ENCODE peak calls at places on chromosomes 1 and 21, in nine cellular contexts. L is activated naive CD4-positive, alpha-beta T cell treated with anti-CD3 and anti-CD28 coated beads, Interleukin-2, amount 10 ng/mL, durations not matched to agents 7 days and 5 days; J is NCI-H82; N is myocyte; T is prostate gland; R is iPS DF 6.9; A is T-helper 1 cell; O is astrocyte of the spinal cord; E is GM06990. Y is an unnamed sample.

GRCh38 chr1:39129514-39129913 is 75.0 kb upstream of the MACF1 start:
- DNase-seq in L (no peak), J (peak), N (peak), T (peak), R (no peak), A (no peak), O (peak), E (no peak), Y (peak)

GRCh38 chr1:236608930-236609726 is 4.8 kb upstream of the HEATR1 start:
- DNase-seq in L (peak), J (peak), N (peak), T (no peak), R (peak), A (no peak), O (peak), E (no peak), Y (peak)

GRCh38 chr1:210438928-210439841 is 110.5 kb downstream of the HHAT start:
- DNase-seq in L (no peak), J (no peak), N (peak), T (no peak), R (no peak), A (no peak), O (peak), E (no peak), Y (peak)

GRCh38 chr1:8182034-8182761 is 135.7 kb upstream of the SLC45A1 start:
- DNase-seq in L (peak), J (no peak), N (no peak), T (peak), R (no peak), A (peak), O (peak), E (peak), Y (no peak)

GRCh38 chr1:9197186-9198099 is 37.1 kb upstream of the H6PD start:
- DNase-seq in L (no peak), J (no peak), N (no peak), T (no peak), R (no peak), A (no peak), O (no peak), E (no peak), Y (no peak)

GRCh38 chr1:7299329-7299799 is 471.7 kb upstream of the VAMP3 start:
- DNase-seq in L (no peak), J (no peak), N (peak), T (peak), R (no peak), A (no peak), O (peak), E (no peak), Y (peak)

GRCh38 chr1:7705048-7705907 is 65.8 kb upstream of the VAMP3 start:
- DNase-seq in L (peak), J (peak), N (no peak), T (peak), R (no peak), A (no peak), O (no peak), E (no peak), Y (no peak)

GRCh38 chr1:49052102-49052501 is 275.4 kb upstream of the BEND5 start:
- DNase-seq in L (no peak), J (peak), N (no peak), T (no peak), R (no peak), A (no peak), O (no peak), E (no peak), Y (no peak)

GRCh38 chr21:41947596-41948403 is 6.0 kb downstream of the C2CD2 start:
- DNase-seq in L (no peak), J (no peak), N (peak), T (no peak), R (no peak), A (no peak), O (peak), E (no peak), Y (peak)

GRCh38 chr1:59399642-59400041 is 102.7 kb downstream of the FGGY start:
- DNase-seq in L (no peak), J (no peak), N (no peak), T (no peak), R (no peak), A (no peak), O (no peak), E (no peak), Y (no peak)

GRCh38 chr1:155033524-155033923 is at the start of the genes DCST1 and DCST2:
- DNase-seq in L (no peak), J (no peak), N (no peak), T (no peak), R (no peak), A (no peak), O (no peak), E (no peak), Y (no peak)

GRCh38 chr1:91885716-91886506 is at the start of gene TGFBR3:
- DNase-seq in L (peak), J (peak), N (peak), T (peak), R (no peak), A (peak), O (peak), E (peak), Y (peak)

GRCh38 chr1:172609528-172609927 is 49.4 kb upstream of the FASLG start:
- DNase-seq in L (no peak), J (peak), N (no peak), T (no peak), R (no peak), A (peak), O (peak), E (no peak), Y (peak)

GRCh38 chr21:38959686-38960049 is 153.9 kb downstream of the ETS2 start:
- DNase-seq in L (no peak), J (no peak), N (no peak), T (no peak), R (no peak), A (no peak), O (no peak), E (no peak), Y (no peak)

GRCh38 chr1:162327144-162327790 is 49.4 kb downstream of the SPATA46 start:
- DNase-seq in L (no peak), J (no peak), N (no peak), T (no peak), R (no peak), A (no peak), O (no peak), E (no peak), Y (peak)

GRCh38 chr21:34770581-34770980 is 101.8 kb downstream of the CLIC6 start:
- DNase-seq in L (no peak), J (no peak), N (peak), T (no peak), R (no peak), A (no peak), O (no peak), E (no peak), Y (no peak)

GRCh38 chr1:42343049-42343448 is 8.0 kb upstream of the FOXJ3 start:
- DNase-seq in L (no peak), J (no peak), N (peak), T (no peak), R (no peak), A (no peak), O (no peak), E (no peak), Y (no peak)

GRCh38 chr1:26853600-26853999 is 9.3 kb upstream of the SFN start:
- DNase-seq in L (no peak), J (no peak), N (no peak), T (no peak), R (no peak), A (no peak), O (no peak), E (no peak), Y (no peak)

GRCh38 chr1:7149080-7149838 is 364.0 kb downstream of the CAMTA1 start:
- DNase-seq in L (no peak), J (peak), N (no peak), T (no peak), R (no peak), A (no peak), O (peak), E (no peak), Y (no peak)

GRCh38 chr1:173853074-173853473 is 14.7 kb downstream of the GAS5 start:
- DNase-seq in L (no peak), J (peak), N (no peak), T (no peak), R (no peak), A (no peak), O (peak), E (no peak), Y (no peak)

GRCh38 chr1:203166192-203166940 is 9.3 kb downstream of the MYBPH start:
- DNase-seq in L (no peak), J (peak), N (peak), T (peak), R (no peak), A (no peak), O (no peak), E (no peak), Y (no peak)

GRCh38 chr1:52059326-52059725 is 3.2 kb downstream of the BTF3L4 start:
- DNase-seq in L (no peak), J (no peak), N (peak), T (no peak), R (no peak), A (no peak), O (peak), E (no peak), Y (peak)

GRCh38 chr1:192958871-192959270 is 100.3 kb downstream of the UCHL5 start:
- DNase-seq in L (no peak), J (no peak), N (peak), T (no peak), R (no peak), A (no peak), O (peak), E (no peak), Y (peak)

GRCh38 chr1:240658312-240658975 is 46.5 kb upstream of the GREM2 start:
- DNase-seq in L (no peak), J (no peak), N (peak), T (no peak), R (no peak), A (no peak), O (peak), E (no peak), Y (peak)

GRCh38 chr1:2629627-2630497 is 3.0 kb downstream of the MMEL1 start:
- DNase-seq in L (peak), J (no peak), N (no peak), T (no peak), R (no peak), A (no peak), O (no peak), E (no peak), Y (no peak)

GRCh38 chr1:2561898-2562895 is 6.0 kb downstream of the TNFRSF14 start:
- DNase-seq in L (peak), J (no peak), N (no peak), T (no peak), R (no peak), A (no peak), O (no peak), E (no peak), Y (no peak)

GRCh38 chr1:80181418-80181817 is 1174.9 kb upstream of the ADGRL4 start:
- DNase-seq in L (no peak), J (no peak), N (no peak), T (no peak), R (no peak), A (no peak), O (no peak), E (no peak), Y (no peak)

GRCh38 chr1:20476260-20477038 is 9.6 kb downstream of the CAMK2N1 start:
- DNase-seq in L (no peak), J (no peak), N (no peak), T (no peak), R (no peak), A (no peak), O (no peak), E (no peak), Y (no peak)

GRCh38 chr21:18987515-18988026 is 584.0 kb upstream of the TMPRSS15 start:
- DNase-seq in L (no peak), J (no peak), N (no peak), T (no peak), R (no peak), A (no peak), O (no peak), E (no peak), Y (no peak)

GRCh38 chr1:3384407-3384806 is 70.1 kb upstream of the ARHGEF16 start:
- DNase-seq in L (no peak), J (no peak), N (no peak), T (no peak), R (no peak), A (peak), O (no peak), E (no peak), Y (no peak)